ENCODE peak calls at places on chromosomes 6 and 20, in five cellular contexts. Z is BE2C; E is right lobe of liver; O is NAMALWA; P is activated T-cell treated with anti-CD3 and anti-CD28 coated beads, Interleukin-2, amount 50 U/mL, for 1 hour. Q is an unnamed sample.

GRCh38 chr6:26309731-26310142 is 55.3 kb upstream of the BTN3A2 start:
- DNase-seq in Z (no peak), P (no peak), O (no peak), E (no peak), Q (no peak)

GRCh38 chr6:34561227-34561530 is 5.0 kb upstream of the SPDEF start:
- DNase-seq in P (no peak), E (no peak), O (no peak), Z (no peak), Q (no peak)

GRCh38 chr20:2816583-2817340 is 598 bp downstream of the TMEM239 start:
- DNase-seq in Z (no peak), P (no peak), O (peak; percentile 16), E (no peak), Q (no peak)

GRCh38 chr20:12963456-12963855 is 45.3 kb upstream of the SPTLC3 start:
- DNase-seq in E (no peak), Z (no peak), O (no peak), P (no peak), Q (no peak)

GRCh38 chr6:129501401-129502051 is 208.5 kb downstream of the ARHGAP18 start:
- DNase-seq in O (no peak), E (no peak), P (no peak), Z (peak; percentile 71), Q (peak; percentile 37)

GRCh38 chr20:38806855-38807655 is 1.6 kb downstream of the PPP1R16B start:
- DNase-seq in E (no peak), P (peak; percentile 54), O (peak; percentile 77), Z (peak; percentile 33), Q (peak; percentile 44)

GRCh38 chr6:33108307-33108706 is 32.5 kb downstream of the HLA-DPB1 start:
- DNase-seq in O (no peak), P (no peak), E (no peak), Z (no peak), Q (peak; percentile 27)

GRCh38 chr6:137043710-137044365 is 927 bp downstream of the IL20RA start:
- DNase-seq in P (no peak), Z (peak; percentile 44), E (no peak), O (no peak), Q (no peak)

GRCh38 chr20:57481281-57481711 is 43.6 kb downstream of the CTCFL start:
- DNase-seq in Z (no peak), P (no peak), O (peak; percentile 84), E (no peak), Q (no peak)

GRCh38 chr20:50484271-50484976 is 25.8 kb upstream of the PTPN1 start:
- DNase-seq in O (no peak), E (no peak), Z (no peak), P (no peak), Q (no peak)